ENCODE peak calls at places on chromosome X, in ten cellular contexts. One of them, this sample, is unnamed.

GRCh38 chrX:716136-716535 is 85.5 kb downstream of the SHOX start:
- DNase-seq in astrocyte of the spinal cord: no peak
- DNase-seq in pancreas: no peak
- DNase-seq in nephron progenitor cell: no peak
- DNase-seq in AG04450: no peak
- DNase-seq in K562: no peak
- DNase-seq in kidney: no peak
- DNase-seq in neural crest cell: no peak
- DNase-seq in hepatocyte: no peak
- DNase-seq in left lung: no peak
- DNase-seq in this sample: no peak

GRCh38 chrX:79100791-79101484 is 43.5 kb upstream of the GPR174 start:
- DNase-seq in astrocyte of the spinal cord: no peak
- DNase-seq in pancreas: no peak
- DNase-seq in nephron progenitor cell: no peak
- DNase-seq in AG04450: no peak
- DNase-seq in K562: no peak
- DNase-seq in kidney: no peak
- DNase-seq in neural crest cell: no peak
- DNase-seq in hepatocyte: no peak
- DNase-seq in left lung: no peak
- DNase-seq in this sample: no peak

GRCh38 chrX:100895365-100896075 is 21.4 kb upstream of the NOX1 start:
- DNase-seq in astrocyte of the spinal cord: peak
- DNase-seq in pancreas: no peak
- DNase-seq in nephron progenitor cell: peak
- DNase-seq in AG04450: no peak
- DNase-seq in K562: peak
- DNase-seq in kidney: no peak
- DNase-seq in neural crest cell: no peak
- DNase-seq in hepatocyte: peak
- DNase-seq in left lung: no peak
- DNase-seq in this sample: peak

GRCh38 chrX:56113785-56114436 is 118.2 kb upstream of the KLF8 start:
- DNase-seq in astrocyte of the spinal cord: no peak
- DNase-seq in pancreas: no peak
- DNase-seq in nephron progenitor cell: no peak
- DNase-seq in AG04450: no peak
- DNase-seq in K562: no peak
- DNase-seq in kidney: peak
- DNase-seq in neural crest cell: no peak
- DNase-seq in hepatocyte: peak
- DNase-seq in left lung: peak
- DNase-seq in this sample: no peak

GRCh38 chrX:57528670-57529255 is 63.0 kb upstream of the ZXDB start:
- DNase-seq in astrocyte of the spinal cord: no peak
- DNase-seq in pancreas: peak
- DNase-seq in nephron progenitor cell: no peak
- DNase-seq in AG04450: no peak
- DNase-seq in K562: no peak
- DNase-seq in kidney: no peak
- DNase-seq in neural crest cell: no peak
- DNase-seq in hepatocyte: peak
- DNase-seq in left lung: no peak
- DNase-seq in this sample: no peak

GRCh38 chrX:141701081-141701480 is 2.5 kb upstream of the SPANXD start:
- DNase-seq in astrocyte of the spinal cord: peak
- DNase-seq in pancreas: no peak
- DNase-seq in nephron progenitor cell: no peak
- DNase-seq in AG04450: no peak
- DNase-seq in K562: no peak
- DNase-seq in kidney: no peak
- DNase-seq in neural crest cell: no peak
- DNase-seq in hepatocyte: no peak
- DNase-seq in left lung: no peak
- DNase-seq in this sample: no peak

GRCh38 chrX:7110821-7111276 is 36.7 kb upstream of the STS start:
- DNase-seq in astrocyte of the spinal cord: no peak
- DNase-seq in pancreas: no peak
- DNase-seq in nephron progenitor cell: no peak
- DNase-seq in AG04450: no peak
- DNase-seq in K562: no peak
- DNase-seq in kidney: no peak
- DNase-seq in neural crest cell: no peak
- DNase-seq in hepatocyte: no peak
- DNase-seq in left lung: no peak
- DNase-seq in this sample: no peak

GRCh38 chrX:14899607-14900006 is 26.4 kb downstream of the MOSPD2 start:
- DNase-seq in astrocyte of the spinal cord: peak
- DNase-seq in pancreas: no peak
- DNase-seq in nephron progenitor cell: no peak
- DNase-seq in AG04450: no peak
- DNase-seq in K562: peak
- DNase-seq in kidney: no peak
- DNase-seq in neural crest cell: no peak
- DNase-seq in hepatocyte: peak
- DNase-seq in left lung: no peak
- DNase-seq in this sample: no peak

GRCh38 chrX:15056044-15056443 is 182.8 kb downstream of the MOSPD2 start:
- DNase-seq in astrocyte of the spinal cord: no peak
- DNase-seq in pancreas: no peak
- DNase-seq in nephron progenitor cell: no peak
- DNase-seq in AG04450: no peak
- DNase-seq in K562: no peak
- DNase-seq in kidney: no peak
- DNase-seq in neural crest cell: no peak
- DNase-seq in hepatocyte: no peak
- DNase-seq in left lung: no peak
- DNase-seq in this sample: no peak

GRCh38 chrX:116272328-116272727 is 101.8 kb downstream of the AGTR2 start:
- DNase-seq in astrocyte of the spinal cord: peak
- DNase-seq in pancreas: no peak
- DNase-seq in nephron progenitor cell: no peak
- DNase-seq in AG04450: peak
- DNase-seq in K562: no peak
- DNase-seq in kidney: no peak
- DNase-seq in neural crest cell: no peak
- DNase-seq in hepatocyte: peak
- DNase-seq in left lung: no peak
- DNase-seq in this sample: peak

GRCh38 chrX:50853399-50853798 is 39.4 kb upstream of the SHROOM4 start:
- DNase-seq in astrocyte of the spinal cord: no peak
- DNase-seq in pancreas: no peak
- DNase-seq in nephron progenitor cell: no peak
- DNase-seq in AG04450: no peak
- DNase-seq in K562: no peak
- DNase-seq in kidney: no peak
- DNase-seq in neural crest cell: no peak
- DNase-seq in hepatocyte: no peak
- DNase-seq in left lung: no peak
- DNase-seq in this sample: no peak

GRCh38 chrX:97096385-97096784 is 212.7 kb downstream of the RPA4 start:
- DNase-seq in astrocyte of the spinal cord: no peak
- DNase-seq in pancreas: no peak
- DNase-seq in nephron progenitor cell: no peak
- DNase-seq in AG04450: no peak
- DNase-seq in K562: no peak
- DNase-seq in kidney: no peak
- DNase-seq in neural crest cell: no peak
- DNase-seq in hepatocyte: no peak
- DNase-seq in left lung: no peak
- DNase-seq in this sample: no peak

GRCh38 chrX:78168065-78168464 is 28.6 kb upstream of the TAF9B start:
- DNase-seq in astrocyte of the spinal cord: no peak
- DNase-seq in pancreas: no peak
- DNase-seq in nephron progenitor cell: no peak
- DNase-seq in AG04450: no peak
- DNase-seq in K562: no peak
- DNase-seq in kidney: no peak
- DNase-seq in neural crest cell: no peak
- DNase-seq in hepatocyte: no peak
- DNase-seq in left lung: no peak
- DNase-seq in this sample: no peak

GRCh38 chrX:7131621-7132020 is 15.9 kb upstream of the STS start:
- DNase-seq in astrocyte of the spinal cord: no peak
- DNase-seq in pancreas: no peak
- DNase-seq in nephron progenitor cell: no peak
- DNase-seq in AG04450: no peak
- DNase-seq in K562: no peak
- DNase-seq in kidney: no peak
- DNase-seq in neural crest cell: no peak
- DNase-seq in hepatocyte: no peak
- DNase-seq in left lung: no peak
- DNase-seq in this sample: no peak

DNA sequence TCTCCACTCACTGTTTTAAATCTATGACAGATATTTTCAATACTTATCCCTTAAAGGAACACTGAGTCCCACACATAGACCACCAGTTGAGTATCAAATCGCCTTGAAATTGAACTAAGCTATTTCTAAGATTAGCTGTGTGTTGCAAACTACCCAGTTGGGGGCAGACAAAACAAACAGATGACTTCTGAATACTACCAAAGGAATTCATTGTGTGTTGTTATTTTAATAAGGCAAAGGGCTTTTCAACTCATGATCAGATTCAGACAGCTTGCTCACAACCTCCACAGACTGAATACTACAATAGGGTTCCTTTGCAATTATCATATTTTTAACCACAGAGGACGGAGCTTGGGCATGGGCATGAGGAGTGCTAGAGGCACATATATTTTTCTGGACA is 283.0 kb upstream of the GPC4 start:
- DNase-seq in astrocyte of the spinal cord: peak
- DNase-seq in pancreas: no peak
- DNase-seq in nephron progenitor cell: no peak
- DNase-seq in AG04450: peak
- DNase-seq in K562: no peak
- DNase-seq in kidney: no peak
- DNase-seq in neural crest cell: no peak
- DNase-seq in hepatocyte: no peak
- DNase-seq in left lung: no peak
- DNase-seq in this sample: peak
- TF ChIP-seq CTCF in astrocyte of the spinal cord: no peak
- TF ChIP-seq CTCF in pancreas: no peak
- TF ChIP-seq CTCF in nephron progenitor cell: no peak
- TF ChIP-seq CTCF in AG04450: peak
- TF ChIP-seq CTCF in K562: no peak
- TF ChIP-seq CTCF in kidney: peak
- TF ChIP-seq CTCF in neural crest cell: peak
- TF ChIP-seq CTCF in hepatocyte: peak
- TF ChIP-seq CTCF in left lung: no peak
- TF ChIP-seq CTCF in this sample: no peak

DNA sequence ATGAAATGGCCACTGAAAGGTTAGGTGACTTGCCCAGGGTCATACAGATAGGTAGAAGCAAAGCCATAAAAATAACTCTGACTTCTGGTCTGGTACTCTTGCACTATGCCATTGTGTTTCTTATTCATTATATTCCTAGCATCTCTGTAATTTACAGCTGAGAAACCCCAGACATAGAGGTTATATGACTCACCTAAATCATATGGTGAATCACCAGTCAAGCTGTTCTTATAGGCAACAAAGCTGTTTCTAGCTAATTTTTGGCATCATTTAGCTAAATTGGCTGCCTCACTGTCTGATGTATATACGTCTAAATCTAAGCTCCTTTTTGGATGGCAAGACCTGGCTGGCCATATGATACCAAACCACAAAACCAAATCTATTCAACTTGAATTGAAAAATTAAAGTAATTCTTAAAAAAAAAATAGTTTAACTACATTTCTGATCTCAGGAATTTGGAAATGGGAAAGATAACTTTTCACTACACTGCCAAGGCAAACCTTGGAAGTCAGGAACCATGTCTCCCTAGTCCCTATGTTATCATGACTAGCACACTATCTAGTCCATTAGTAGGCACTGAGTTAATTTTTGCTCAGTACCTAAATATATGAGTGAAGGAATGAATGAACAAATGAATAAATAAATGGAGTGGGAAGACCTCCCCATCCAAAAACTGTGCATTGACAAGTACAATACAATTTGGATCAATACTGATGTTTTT is 41.3 kb upstream of the STAG2 start:
- DNase-seq in astrocyte of the spinal cord: peak
- DNase-seq in pancreas: no peak
- DNase-seq in nephron progenitor cell: no peak
- DNase-seq in AG04450: peak
- DNase-seq in K562: no peak
- DNase-seq in kidney: no peak
- DNase-seq in neural crest cell: no peak
- DNase-seq in hepatocyte: no peak
- DNase-seq in left lung: no peak
- DNase-seq in this sample: peak
- TF ChIP-seq CTCF in astrocyte of the spinal cord: no peak
- TF ChIP-seq CTCF in pancreas: no peak
- TF ChIP-seq CTCF in nephron progenitor cell: no peak
- TF ChIP-seq CTCF in AG04450: no peak
- TF ChIP-seq CTCF in K562: no peak
- TF ChIP-seq CTCF in kidney: no peak
- TF ChIP-seq CTCF in neural crest cell: no peak
- TF ChIP-seq CTCF in hepatocyte: no peak
- TF ChIP-seq CTCF in left lung: no peak
- TF ChIP-seq CTCF in this sample: no peak

GRCh38 chrX:135707880-135708279 is 5.6 kb upstream of the CT45A1 start:
- DNase-seq in astrocyte of the spinal cord: no peak
- DNase-seq in pancreas: no peak
- DNase-seq in nephron progenitor cell: peak
- DNase-seq in AG04450: no peak
- DNase-seq in K562: peak
- DNase-seq in kidney: no peak
- DNase-seq in neural crest cell: peak
- DNase-seq in hepatocyte: no peak
- DNase-seq in left lung: no peak
- DNase-seq in this sample: no peak
- TF ChIP-seq CTCF in astrocyte of the spinal cord: no peak
- TF ChIP-seq CTCF in pancreas: no peak
- TF ChIP-seq CTCF in nephron progenitor cell: no peak
- TF ChIP-seq CTCF in AG04450: peak
- TF ChIP-seq CTCF in K562: peak
- TF ChIP-seq CTCF in kidney: no peak
- TF ChIP-seq CTCF in neural crest cell: peak
- TF ChIP-seq CTCF in hepatocyte: no peak
- TF ChIP-seq CTCF in left lung: no peak
- TF ChIP-seq CTCF in this sample: peak

GRCh38 chrX:120999413-120999812 is 13.9 kb upstream of the CT47A1 start:
- DNase-seq in astrocyte of the spinal cord: no peak
- DNase-seq in pancreas: no peak
- DNase-seq in nephron progenitor cell: no peak
- DNase-seq in AG04450: no peak
- DNase-seq in K562: no peak
- DNase-seq in kidney: no peak
- DNase-seq in neural crest cell: no peak
- DNase-seq in hepatocyte: no peak
- DNase-seq in left lung: no peak
- DNase-seq in this sample: no peak

DNA sequence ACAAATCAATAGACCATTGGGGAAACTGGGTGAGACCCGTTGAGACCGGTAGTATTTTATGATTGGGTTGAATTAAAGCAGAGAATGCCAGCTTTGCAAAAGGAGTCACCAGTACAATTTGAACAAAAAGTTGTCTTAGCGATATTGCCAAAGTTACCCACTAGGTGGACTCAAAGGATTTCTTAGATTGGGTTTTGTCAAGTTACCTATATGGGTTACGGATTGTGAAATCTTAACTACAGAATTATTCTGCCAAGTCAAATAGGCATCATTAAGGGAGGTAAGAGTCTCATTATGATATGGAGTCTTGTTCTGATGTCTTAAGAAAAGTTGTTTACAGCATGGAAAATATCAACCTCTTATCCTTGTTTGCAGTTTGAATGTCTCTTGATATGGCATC is 15.0 kb upstream of the CT47A1 start:
- DNase-seq in astrocyte of the spinal cord: peak
- DNase-seq in pancreas: no peak
- DNase-seq in nephron progenitor cell: no peak
- DNase-seq in AG04450: no peak
- DNase-seq in K562: no peak
- DNase-seq in kidney: no peak
- DNase-seq in neural crest cell: no peak
- DNase-seq in hepatocyte: peak
- DNase-seq in left lung: no peak
- DNase-seq in this sample: no peak
- TF ChIP-seq CTCF in astrocyte of the spinal cord: peak
- TF ChIP-seq CTCF in pancreas: no peak
- TF ChIP-seq CTCF in nephron progenitor cell: peak
- TF ChIP-seq CTCF in AG04450: no peak
- TF ChIP-seq CTCF in K562: no peak
- TF ChIP-seq CTCF in kidney: no peak
- TF ChIP-seq CTCF in neural crest cell: peak
- TF ChIP-seq CTCF in hepatocyte: peak
- TF ChIP-seq CTCF in left lung: no peak
- TF ChIP-seq CTCF in this sample: peak